ENCODE peak calls at places on chromosomes 6 and 20, in six cellular contexts. H is HTR-8/SVneo, F is heart left ventricle, W is epithelial cell of esophagus, O is pancreas, C is T-helper 2 cell. R is an unnamed sample.

GRCh38 chr20:37348643-37349516 is 2.9 kb downstream of the SRC start:
- DNase-seq in H (no peak), F (no peak), W (no peak), O (no peak), C (no peak), R (no peak)

GRCh38 chr20:4187147-4187546 is 171.8 kb upstream of the RNF24 start:
- DNase-seq in H (no peak), F (no peak), W (no peak), O (no peak), C (no peak), R (no peak)

GRCh38 chr6:38909020-38909730 is 139.4 kb upstream of the GLP1R start:
- DNase-seq in H (no peak), F (no peak), W (peak; percentile 3), O (no peak), C (no peak), R (no peak)

GRCh38 chr6:30834643-30835042 is 49.7 kb upstream of the DDR1 start:
- DNase-seq in H (no peak), F (no peak), W (no peak), O (no peak), C (peak; percentile 52), R (no peak)

GRCh38 chr20:64277571-64278318 is 22.2 kb downstream of the PCMTD2 start:
- DNase-seq in H (no peak), F (no peak), W (no peak), O (no peak), C (no peak), R (no peak)

GRCh38 chr20:51457281-51457932 is 85.1 kb downstream of the NFATC2 start:
- DNase-seq in H (no peak), F (peak; percentile 38), W (peak; percentile 79), O (peak; percentile 70), C (no peak), R (peak; percentile 24)

GRCh38 chr6:2503816-2504494 is 246.8 kb downstream of the MYLK4 start:
- DNase-seq in H (peak; percentile 44), F (no peak), W (peak; percentile 58), O (no peak), C (no peak), R (no peak)

GRCh38 chr6:14703586-14703985 is 542.3 kb upstream of the JARID2 start:
- DNase-seq in H (no peak), F (no peak), W (no peak), O (no peak), C (no peak), R (no peak)

GRCh38 chr6:150528648-150529285 is 70.9 kb upstream of the PLEKHG1 start:
- DNase-seq in H (peak; percentile 5), F (peak; percentile 77), W (no peak), O (no peak), C (no peak), R (no peak)

GRCh38 chr6:27518881-27519795 is 46.2 kb upstream of the ZNF184 start:
- DNase-seq in H (peak; percentile 65), F (peak; percentile 50), W (peak; percentile 88), O (peak; percentile 73), C (peak; percentile 72), R (peak; percentile 77)

GRCh38 chr20:19257201-19257600 is 44.8 kb downstream of the SLC24A3 start:
- DNase-seq in H (no peak), F (no peak), W (no peak), O (no peak), C (no peak), R (no peak)

GRCh38 chr6:33075568-33076405 is at the start of gene HLA-DPB1:
- DNase-seq in H (peak; percentile 66), F (peak; percentile 37), W (peak; percentile 61), O (no peak), C (peak; percentile 92), R (peak; percentile 37)

GRCh38 chr6:112468359-112468758 is 121.2 kb downstream of the RFPL4B start:
- DNase-seq in H (peak; percentile 35), F (no peak), W (peak; percentile 54), O (no peak), C (no peak), R (peak; percentile 69)

GRCh38 chr20:46438156-46438750 is 31.8 kb upstream of the ELMO2 start:
- DNase-seq in H (peak; percentile 87), F (no peak), W (peak; percentile 42), O (no peak), C (peak; percentile 23), R (peak; percentile 62)

GRCh38 chr6:133184798-133185380 is 56.3 kb upstream of the EYA4 start:
- DNase-seq in H (peak; percentile 5), F (no peak), W (peak; percentile 44), O (no peak), C (no peak), R (peak; percentile 34)

GRCh38 chr20:21102252-21102609 is 3.9 kb downstream of the LINC00237 start:
- DNase-seq in H (no peak), F (no peak), W (no peak), O (no peak), C (no peak), R (no peak)

GRCh38 chr6:157240059-157240959 is 83.0 kb downstream of the TMEM242 start:
- DNase-seq in H (peak; percentile 47), F (no peak), W (peak; percentile 33), O (no peak), C (no peak), R (peak; percentile 58)

GRCh38 chr6:20159781-20160540 is 52.3 kb downstream of the MBOAT1 start:
- DNase-seq in H (no peak), F (no peak), W (no peak), O (no peak), C (no peak), R (peak; percentile 30)

GRCh38 chr20:50369225-50370035 is 140.8 kb upstream of the PTPN1 start:
- DNase-seq in H (no peak), F (no peak), W (no peak), O (peak; percentile 98), C (no peak), R (no peak)

GRCh38 chr20:12012241-12013222 is 94.8 kb downstream of the BTBD3 start:
- DNase-seq in H (peak; percentile 56), F (peak; percentile 11), W (peak; percentile 70), O (no peak), C (peak; percentile 33), R (peak; percentile 51)

GRCh38 chr6:149337330-149337729 is 19.8 kb downstream of the TAB2 start:
- DNase-seq in H (no peak), F (no peak), W (no peak), O (no peak), C (no peak), R (no peak)

GRCh38 chr20:51549474-51549873 is 7.0 kb upstream of the NFATC2 start:
- DNase-seq in H (no peak), F (no peak), W (no peak), O (no peak), C (no peak), R (no peak)

GRCh38 chr20:1933465-1933870 is 38.3 kb downstream of the SIRPA start:
- DNase-seq in H (no peak), F (peak; percentile 75), W (peak; percentile 37), O (no peak), C (no peak), R (peak; percentile 10)

GRCh38 chr6:46293641-46294316 is 123.0 kb upstream of the ENPP5 start:
- DNase-seq in H (no peak), F (no peak), W (no peak), O (no peak), C (no peak), R (no peak)

GRCh38 chr6:149867876-149868640 is 3.9 kb upstream of the LRP11 start:
- DNase-seq in H (no peak), F (no peak), W (peak; percentile 81), O (no peak), C (no peak), R (peak; percentile 51)

GRCh38 chr6:82381278-82381677 is 17.7 kb downstream of the TPBG start:
- DNase-seq in H (no peak), F (no peak), W (no peak), O (no peak), C (no peak), R (no peak)

GRCh38 chr6:11750682-11751081 is 27.9 kb downstream of the ADTRP start:
- DNase-seq in H (no peak), F (no peak), W (no peak), O (no peak), C (no peak), R (no peak)

GRCh38 chr20:37453288-37453687 is 67.8 kb upstream of the NNAT start:
- DNase-seq in H (no peak), F (no peak), W (no peak), O (no peak), C (no peak), R (no peak)

GRCh38 chr6:144725731-144726522 is 440.8 kb downstream of the UTRN start:
- DNase-seq in H (peak; percentile 10), F (peak; percentile 15), W (peak; percentile 51), O (no peak), C (no peak), R (no peak)

GRCh38 chr20:63127700-63128364 is 88.1 kb downstream of the YTHDF1 start:
- DNase-seq in H (no peak), F (no peak), W (no peak), O (no peak), C (no peak), R (no peak)

GRCh38 chr20:62282877-62283503 is 19.8 kb upstream of the ADRM1 start:
- DNase-seq in H (no peak), F (peak; percentile 80), W (no peak), O (peak; percentile 73), C (no peak), R (no peak)

GRCh38 chr6:98471444-98471843 is 362.9 kb upstream of the POU3F2 start:
- DNase-seq in H (no peak), F (no peak), W (no peak), O (no peak), C (no peak), R (no peak)

GRCh38 chr20:57977588-57977987 is 250.9 kb downstream of the ANKRD60 start:
- DNase-seq in H (no peak), F (no peak), W (no peak), O (no peak), C (no peak), R (no peak)

GRCh38 chr6:3312604-3313167 is 53.9 kb downstream of the PSMG4 start:
- DNase-seq in H (no peak), F (no peak), W (no peak), O (no peak), C (no peak), R (no peak)

GRCh38 chr6:43817192-43817591 is 47.2 kb downstream of the VEGFA start:
- DNase-seq in H (peak; percentile 72), F (peak; percentile 41), W (peak; percentile 40), O (peak; percentile 69), C (peak; percentile 29), R (peak; percentile 36)

GRCh38 chr6:47446974-47447373 is 30.6 kb upstream of the CD2AP start:
- DNase-seq in H (no peak), F (no peak), W (peak; percentile 70), O (no peak), C (no peak), R (no peak)

GRCh38 chr6:105793132-105793531 is 293.0 kb upstream of the PRDM1 start:
- DNase-seq in H (no peak), F (no peak), W (peak; percentile 41), O (no peak), C (peak; percentile 78), R (peak; percentile 43)